ENCODE peak calls at places on chromosomes 12 and 14, in ten cellular contexts. Z, Q, V, G, L, H, X, N, M and Y are unnamed samples.
A peak's percentile ranks its signal among the peaks of the same experiment; 100 is the strongest.

GRCh38 chr12:120404271-120404670 is 33.6 kb upstream of the COX6A1 start:
- DNase-seq in Z (no peak), Q (no peak), L (no peak), G (no peak), V (no peak), X (no peak), H (no peak), M (no peak), N (no peak), Y (no peak)

GRCh38 chr14:100313464-100314230 is 7.4 kb upstream of the SLC25A29 start:
- DNase-seq in L (no peak), V (no peak), Z (no peak), M (no peak), N (no peak), H (no peak), G (no peak), X (no peak), Q (no peak), Y (peak; percentile 46)

GRCh38 chr12:113660941-113661340 is 189.3 kb upstream of the LHX5 start:
- DNase-seq in V (no peak), L (no peak), Z (no peak), M (no peak), G (no peak), X (no peak), N (no peak), Q (no peak), H (no peak), Y (no peak)

GRCh38 chr12:109777544-109777943 is 55.7 kb downstream of the TRPV4 start:
- DNase-seq in H (no peak), X (no peak), Z (no peak), N (no peak), L (no peak), M (no peak), V (no peak), Q (peak; percentile 20), G (no peak), Y (no peak)

GRCh38 chr14:68551045-68551683 is 241.7 kb downstream of the ZFP36L1 start:
- DNase-seq in V (no peak), X (no peak), Z (no peak), N (peak; percentile 16), Q (no peak), G (no peak), L (no peak), H (no peak), M (no peak), Y (no peak)

GRCh38 chr14:54637829-54638446 is 71.0 kb downstream of the SAMD4A start:
- DNase-seq in H (no peak), V (no peak), L (no peak), Q (no peak), X (no peak), Z (no peak), N (no peak), M (no peak), G (no peak), Y (no peak)

GRCh38 chr12:51222461-51222860 is 4.6 kb upstream of the POU6F1 start:
- DNase-seq in Q (no peak), H (no peak), Z (no peak), N (no peak), G (no peak), M (no peak), L (no peak), X (no peak), V (peak; percentile 36), Y (no peak)

GRCh38 chr12:111705672-111706071 is 19.8 kb downstream of the ACAD10 start:
- DNase-seq in Z (no peak), L (no peak), N (no peak), G (no peak), H (no peak), V (no peak), X (no peak), M (no peak), Q (no peak), Y (no peak)

GRCh38 chr14:26621807-26622560 is 24.2 kb upstream of the NOVA1 start:
- DNase-seq in Z (no peak), X (no peak), G (no peak), V (no peak), L (no peak), H (no peak), M (no peak), Q (no peak), N (no peak), Y (no peak)